ENCODE peak calls at places on chromosomes 13 and 19, in ten cellular contexts. One of them, this sample, is unnamed.

GRCh38 chr13:48411281-48412099 is 1.4 kb downstream of the LPAR6 start:
- DNase-seq in epithelial cell of proximal tubule: no peak
- DNase-seq in psoas muscle: no peak
- DNase-seq in CD4-positive, alpha-beta T cell: peak; percentile 33
- DNase-seq in transverse colon: no peak
- DNase-seq in right lobe of liver: no peak
- DNase-seq in lung: no peak
- DNase-seq in mucosa of descending colon: no peak
- DNase-seq in astrocyte: no peak
- DNase-seq in nephron progenitor cell: no peak
- DNase-seq in this sample: no peak

GRCh38 chr19:58572818-58573657 is at the start of gene MZF1:
- DNase-seq in epithelial cell of proximal tubule: peak; percentile 97
- DNase-seq in psoas muscle: peak; percentile 100
- DNase-seq in CD4-positive, alpha-beta T cell: peak; percentile 100
- DNase-seq in transverse colon: peak; percentile 100
- DNase-seq in right lobe of liver: peak; percentile 100
- DNase-seq in lung: peak; percentile 100
- DNase-seq in mucosa of descending colon: peak; percentile 100
- DNase-seq in astrocyte: peak; percentile 100
- DNase-seq in nephron progenitor cell: peak; percentile 99
- DNase-seq in this sample: peak; percentile 100

GRCh38 chr13:35763060-35763804 is 286.7 kb upstream of the MAB21L1 start:
- DNase-seq in epithelial cell of proximal tubule: no peak
- DNase-seq in psoas muscle: no peak
- DNase-seq in CD4-positive, alpha-beta T cell: no peak
- DNase-seq in transverse colon: no peak
- DNase-seq in right lobe of liver: no peak
- DNase-seq in lung: no peak
- DNase-seq in mucosa of descending colon: no peak
- DNase-seq in astrocyte: no peak
- DNase-seq in nephron progenitor cell: no peak
- DNase-seq in this sample: no peak

GRCh38 chr13:114076329-114076761 is 56.1 kb downstream of the RASA3 start:
- DNase-seq in epithelial cell of proximal tubule: no peak
- DNase-seq in psoas muscle: no peak
- DNase-seq in CD4-positive, alpha-beta T cell: no peak
- DNase-seq in transverse colon: no peak
- DNase-seq in right lobe of liver: peak; percentile 36
- DNase-seq in lung: no peak
- DNase-seq in mucosa of descending colon: no peak
- DNase-seq in astrocyte: no peak
- DNase-seq in nephron progenitor cell: no peak
- DNase-seq in this sample: no peak

GRCh38 chr19:7789447-7789846 is 26.4 kb downstream of the CLEC4M start:
- DNase-seq in epithelial cell of proximal tubule: no peak
- DNase-seq in psoas muscle: no peak
- DNase-seq in CD4-positive, alpha-beta T cell: peak; percentile 14
- DNase-seq in transverse colon: peak; percentile 33
- DNase-seq in right lobe of liver: no peak
- DNase-seq in lung: no peak
- DNase-seq in mucosa of descending colon: peak; percentile 16
- DNase-seq in astrocyte: no peak
- DNase-seq in nephron progenitor cell: peak; percentile 56
- DNase-seq in this sample: no peak

GRCh38 chr13:36054041-36054440 is 77.1 kb downstream of the DCLK1 start:
- DNase-seq in epithelial cell of proximal tubule: no peak
- DNase-seq in psoas muscle: no peak
- DNase-seq in CD4-positive, alpha-beta T cell: no peak
- DNase-seq in transverse colon: no peak
- DNase-seq in right lobe of liver: no peak
- DNase-seq in lung: no peak
- DNase-seq in mucosa of descending colon: no peak
- DNase-seq in astrocyte: no peak
- DNase-seq in nephron progenitor cell: no peak
- DNase-seq in this sample: no peak

GRCh38 chr13:112770504-112770903 is 80.7 kb downstream of the ATP11A start:
- DNase-seq in epithelial cell of proximal tubule: no peak
- DNase-seq in psoas muscle: no peak
- DNase-seq in CD4-positive, alpha-beta T cell: no peak
- DNase-seq in transverse colon: no peak
- DNase-seq in right lobe of liver: no peak
- DNase-seq in lung: no peak
- DNase-seq in mucosa of descending colon: no peak
- DNase-seq in astrocyte: no peak
- DNase-seq in nephron progenitor cell: peak; percentile 45
- DNase-seq in this sample: no peak

GRCh38 chr19:50632151-50632835 is 7.4 kb downstream of the SYT3 start:
- DNase-seq in epithelial cell of proximal tubule: no peak
- DNase-seq in psoas muscle: no peak
- DNase-seq in CD4-positive, alpha-beta T cell: no peak
- DNase-seq in transverse colon: no peak
- DNase-seq in right lobe of liver: no peak
- DNase-seq in lung: no peak
- DNase-seq in mucosa of descending colon: no peak
- DNase-seq in astrocyte: no peak
- DNase-seq in nephron progenitor cell: no peak
- DNase-seq in this sample: no peak

GRCh38 chr19:50198431-50199253 is 4.8 kb upstream of the MYH14 start:
- DNase-seq in epithelial cell of proximal tubule: no peak
- DNase-seq in psoas muscle: peak; percentile 60
- DNase-seq in CD4-positive, alpha-beta T cell: no peak
- DNase-seq in transverse colon: no peak
- DNase-seq in right lobe of liver: no peak
- DNase-seq in lung: no peak
- DNase-seq in mucosa of descending colon: no peak
- DNase-seq in astrocyte: no peak
- DNase-seq in nephron progenitor cell: no peak
- DNase-seq in this sample: no peak

GRCh38 chr13:45196622-45197021 is 4.2 kb downstream of the KCTD4 start:
- DNase-seq in epithelial cell of proximal tubule: no peak
- DNase-seq in psoas muscle: no peak
- DNase-seq in CD4-positive, alpha-beta T cell: no peak
- DNase-seq in transverse colon: no peak
- DNase-seq in right lobe of liver: no peak
- DNase-seq in lung: no peak
- DNase-seq in mucosa of descending colon: no peak
- DNase-seq in astrocyte: peak; percentile 65
- DNase-seq in nephron progenitor cell: no peak
- DNase-seq in this sample: no peak

DNA sequence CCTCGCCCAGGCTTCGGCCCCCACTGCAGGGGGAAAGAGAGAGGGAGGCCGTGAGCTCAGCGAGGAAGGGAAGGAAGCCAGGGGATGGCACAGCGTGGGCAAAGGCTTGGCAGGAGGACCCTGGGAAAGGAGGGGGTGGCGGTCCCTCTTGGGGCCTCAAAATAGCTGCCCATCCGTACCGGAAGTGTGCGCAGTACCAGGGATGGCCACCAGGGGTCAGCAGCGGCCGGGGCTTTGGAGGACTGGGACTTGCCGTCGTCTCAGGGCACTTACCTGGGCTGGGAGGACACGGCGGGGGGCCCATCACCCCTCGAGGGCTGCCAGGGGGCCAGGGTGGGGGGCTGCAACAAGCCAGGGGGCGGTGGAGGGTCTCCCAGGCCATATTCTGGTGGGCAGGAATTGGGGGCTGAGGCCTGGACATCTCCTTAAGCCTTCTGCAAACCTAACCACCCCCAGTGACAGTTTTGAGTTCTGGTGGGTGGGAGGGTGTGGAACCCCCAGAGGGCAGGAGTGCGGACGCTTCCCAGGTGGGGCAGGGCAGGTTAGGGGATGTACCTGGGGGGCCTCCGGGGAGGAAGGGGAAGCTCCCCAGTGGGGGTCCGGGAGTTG is 7.8 kb upstream of the TMEM161A start:
- DNase-seq in epithelial cell of proximal tubule: no peak
- DNase-seq in psoas muscle: peak; percentile 90
- DNase-seq in CD4-positive, alpha-beta T cell: peak; percentile 88
- DNase-seq in transverse colon: peak; percentile 87
- DNase-seq in right lobe of liver: peak; percentile 79
- DNase-seq in lung: peak; percentile 84
- DNase-seq in mucosa of descending colon: peak; percentile 90
- DNase-seq in astrocyte: no peak
- DNase-seq in nephron progenitor cell: peak; percentile 94
- DNase-seq in this sample: peak; percentile 88
- TF ChIP-seq CTCF in epithelial cell of proximal tubule: peak; percentile 88
- TF ChIP-seq CTCF in psoas muscle: peak; percentile 92
- TF ChIP-seq CTCF in CD4-positive, alpha-beta T cell: peak; percentile 79
- TF ChIP-seq CTCF in transverse colon: peak; percentile 98
- TF ChIP-seq CTCF in right lobe of liver: peak; percentile 86
- TF ChIP-seq CTCF in lung: peak; percentile 88
- TF ChIP-seq CTCF in mucosa of descending colon: peak; percentile 97
- TF ChIP-seq CTCF in astrocyte: peak; percentile 67
- TF ChIP-seq CTCF in nephron progenitor cell: peak; percentile 89
- TF ChIP-seq CTCF in this sample: peak; percentile 98

GRCh38 chr19:43594081-43594697 is 1.7 kb downstream of the IRGQ start:
- DNase-seq in epithelial cell of proximal tubule: no peak
- DNase-seq in psoas muscle: no peak
- DNase-seq in CD4-positive, alpha-beta T cell: no peak
- DNase-seq in transverse colon: no peak
- DNase-seq in right lobe of liver: no peak
- DNase-seq in lung: no peak
- DNase-seq in mucosa of descending colon: no peak
- DNase-seq in astrocyte: no peak
- DNase-seq in nephron progenitor cell: no peak
- DNase-seq in this sample: no peak

GRCh38 chr19:43595605-43595998 is 332 bp downstream of the IRGQ start:
- DNase-seq in epithelial cell of proximal tubule: no peak
- DNase-seq in psoas muscle: no peak
- DNase-seq in CD4-positive, alpha-beta T cell: no peak
- DNase-seq in transverse colon: peak; percentile 28
- DNase-seq in right lobe of liver: no peak
- DNase-seq in lung: no peak
- DNase-seq in mucosa of descending colon: no peak
- DNase-seq in astrocyte: no peak
- DNase-seq in nephron progenitor cell: no peak
- DNase-seq in this sample: no peak

GRCh38 chr19:43594710-43595604 is 977 bp downstream of the IRGQ start:
- DNase-seq in epithelial cell of proximal tubule: no peak
- DNase-seq in psoas muscle: peak; percentile 72
- DNase-seq in CD4-positive, alpha-beta T cell: peak; percentile 61
- DNase-seq in transverse colon: peak; percentile 62
- DNase-seq in right lobe of liver: peak; percentile 59
- DNase-seq in lung: peak; percentile 52
- DNase-seq in mucosa of descending colon: peak; percentile 66
- DNase-seq in astrocyte: peak; percentile 33
- DNase-seq in nephron progenitor cell: peak; percentile 66
- DNase-seq in this sample: peak; percentile 56

GRCh38 chr19:43596842-43597461 is 557 bp downstream of the ZNF576 start:
- DNase-seq in epithelial cell of proximal tubule: no peak
- DNase-seq in psoas muscle: no peak
- DNase-seq in CD4-positive, alpha-beta T cell: no peak
- DNase-seq in transverse colon: no peak
- DNase-seq in right lobe of liver: no peak
- DNase-seq in lung: no peak
- DNase-seq in mucosa of descending colon: no peak
- DNase-seq in astrocyte: no peak
- DNase-seq in nephron progenitor cell: no peak
- DNase-seq in this sample: no peak

DNA sequence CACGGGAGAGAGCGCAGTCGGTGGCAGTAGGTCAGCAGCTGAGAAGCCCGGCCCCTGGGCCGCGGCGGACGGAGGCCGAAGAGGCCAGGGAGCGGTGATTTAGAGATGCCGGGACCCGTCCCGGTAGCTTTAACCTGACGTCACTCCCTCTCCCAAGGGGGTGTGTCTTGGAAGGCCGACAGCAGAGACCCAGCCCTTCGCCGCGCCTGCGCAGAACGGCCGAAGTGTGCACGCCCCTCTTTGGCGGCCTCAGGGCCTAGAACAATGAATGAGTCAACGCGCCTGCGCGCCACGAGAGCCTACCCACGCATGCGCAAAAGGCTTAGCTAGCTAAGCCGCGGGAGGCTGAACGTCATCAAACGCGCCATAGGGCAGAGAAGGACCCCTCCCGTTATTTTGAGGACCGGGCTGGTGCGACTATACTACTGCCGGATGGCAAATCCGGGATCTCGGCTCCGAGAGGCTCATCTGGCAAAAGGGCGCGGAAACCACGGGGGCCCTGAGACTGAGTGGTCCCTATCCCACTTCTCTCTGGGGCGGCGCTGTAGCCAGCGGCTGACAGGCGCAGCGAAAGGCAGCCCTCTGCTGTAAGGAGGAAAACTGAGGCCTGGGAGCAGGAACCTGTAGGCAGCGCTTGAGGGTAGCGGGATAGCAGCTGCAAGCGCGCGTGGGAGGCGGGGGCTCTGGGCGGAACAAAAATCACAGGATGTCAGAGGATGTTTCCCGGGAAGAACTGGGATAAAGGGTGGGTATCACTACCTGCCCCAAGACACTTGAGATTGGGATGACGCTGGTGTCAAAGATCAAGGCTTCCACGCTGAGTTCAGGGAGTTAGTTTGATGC is at the start of the genes IRGQ and ZNF576:
- DNase-seq in epithelial cell of proximal tubule: peak; percentile 92
- DNase-seq in psoas muscle: peak; percentile 100
- DNase-seq in CD4-positive, alpha-beta T cell: peak; percentile 100
- DNase-seq in transverse colon: peak; percentile 100
- DNase-seq in right lobe of liver: peak; percentile 100
- DNase-seq in lung: peak; percentile 100
- DNase-seq in mucosa of descending colon: peak; percentile 100
- DNase-seq in astrocyte: peak; percentile 92
- DNase-seq in nephron progenitor cell: peak; percentile 100
- DNase-seq in this sample: peak; percentile 100
- TF ChIP-seq CTCF in epithelial cell of proximal tubule: no peak
- TF ChIP-seq CTCF in psoas muscle: no peak
- TF ChIP-seq CTCF in CD4-positive, alpha-beta T cell: no peak
- TF ChIP-seq CTCF in transverse colon: no peak
- TF ChIP-seq CTCF in right lobe of liver: no peak
- TF ChIP-seq CTCF in lung: no peak
- TF ChIP-seq CTCF in mucosa of descending colon: peak; percentile 22
- TF ChIP-seq CTCF in astrocyte: no peak
- TF ChIP-seq CTCF in nephron progenitor cell: no peak
- TF ChIP-seq CTCF in this sample: no peak

GRCh38 chr13:73544175-73544574 is 485.4 kb downstream of the KLF5 start:
- DNase-seq in epithelial cell of proximal tubule: no peak
- DNase-seq in psoas muscle: no peak
- DNase-seq in CD4-positive, alpha-beta T cell: no peak
- DNase-seq in transverse colon: no peak
- DNase-seq in right lobe of liver: no peak
- DNase-seq in lung: no peak
- DNase-seq in mucosa of descending colon: no peak
- DNase-seq in astrocyte: no peak
- DNase-seq in nephron progenitor cell: no peak
- DNase-seq in this sample: no peak
- TF ChIP-seq CTCF in epithelial cell of proximal tubule: no peak
- TF ChIP-seq CTCF in psoas muscle: no peak
- TF ChIP-seq CTCF in CD4-positive, alpha-beta T cell: no peak
- TF ChIP-seq CTCF in transverse colon: peak; percentile 5
- TF ChIP-seq CTCF in right lobe of liver: no peak
- TF ChIP-seq CTCF in lung: no peak
- TF ChIP-seq CTCF in mucosa of descending colon: no peak
- TF ChIP-seq CTCF in astrocyte: no peak
- TF ChIP-seq CTCF in nephron progenitor cell: no peak
- TF ChIP-seq CTCF in this sample: no peak

DNA sequence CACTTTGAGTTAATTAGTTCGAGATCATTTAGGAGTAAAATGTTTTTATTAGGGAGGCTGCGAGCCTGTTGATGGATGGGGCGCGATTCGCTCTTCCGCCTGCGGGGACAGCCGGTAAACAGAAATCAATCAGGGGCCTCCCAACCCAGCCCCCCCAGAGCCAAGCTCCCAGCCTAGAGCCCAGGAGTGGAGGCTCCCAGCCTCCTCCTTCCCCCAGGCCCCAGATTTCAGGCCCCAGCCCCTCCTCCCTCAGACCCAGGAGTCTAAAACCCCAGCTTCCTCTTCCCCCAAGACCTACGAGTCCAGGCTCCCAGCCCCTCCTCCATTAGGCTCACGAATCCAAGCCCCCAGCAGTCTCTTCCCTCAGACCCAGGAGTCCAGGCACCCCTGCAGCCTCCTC is 9.7 kb upstream of the ERFL start:
- DNase-seq in epithelial cell of proximal tubule: no peak
- DNase-seq in psoas muscle: no peak
- DNase-seq in CD4-positive, alpha-beta T cell: no peak
- DNase-seq in transverse colon: no peak
- DNase-seq in right lobe of liver: no peak
- DNase-seq in lung: no peak
- DNase-seq in mucosa of descending colon: no peak
- DNase-seq in astrocyte: no peak
- DNase-seq in nephron progenitor cell: no peak
- DNase-seq in this sample: no peak
- TF ChIP-seq CTCF in epithelial cell of proximal tubule: no peak
- TF ChIP-seq CTCF in psoas muscle: no peak
- TF ChIP-seq CTCF in CD4-positive, alpha-beta T cell: no peak
- TF ChIP-seq CTCF in transverse colon: no peak
- TF ChIP-seq CTCF in right lobe of liver: no peak
- TF ChIP-seq CTCF in lung: no peak
- TF ChIP-seq CTCF in mucosa of descending colon: no peak
- TF ChIP-seq CTCF in astrocyte: no peak
- TF ChIP-seq CTCF in nephron progenitor cell: peak; percentile 5
- TF ChIP-seq CTCF in this sample: no peak

This sample was measured in stomach.